ENCODE peak calls at places on chromosome 21, in four cellular contexts. E is activated naive CD8-positive, alpha-beta T cell treated with anti-CD3 and anti-CD28 coated beads, Interleukin-2, amount 50 U/mL, for 24 hours; H is EH; B is Panc1. X is an unnamed sample.

GRCh38 chr21:32813265-32813903 is 41.8 kb upstream of the PAXBP1 start:
- DNase-seq in E (no peak), B (no peak), H (no peak), X (peak)

GRCh38 chr21:34204021-34204420 is 130.6 kb downstream of the MRPS6 start:
- DNase-seq in B (no peak), H (no peak), E (no peak), X (no peak)

GRCh38 chr21:29334717-29335428 is 36.2 kb downstream of the BACH1 start:
- DNase-seq in E (no peak), B (no peak), H (peak), X (no peak)

GRCh38 chr21:42161401-42161956 is 57.5 kb upstream of the ABCG1 start:
- DNase-seq in E (no peak), B (no peak), H (no peak), X (no peak)

GRCh38 chr21:29335720-29336119 is 37.0 kb downstream of the BACH1 start:
- DNase-seq in B (no peak), H (peak), E (no peak), X (no peak)

GRCh38 chr21:37763298-37763697 is 153.0 kb downstream of the KCNJ6 start:
- DNase-seq in E (no peak), H (no peak), B (no peak), X (no peak)

GRCh38 chr21:42685036-42685435 is 31.6 kb downstream of the PDE9A start:
- DNase-seq in H (no peak), B (no peak), E (no peak), X (no peak)

GRCh38 chr21:44399955-44400790 is 46.8 kb downstream of the TRPM2 start:
- DNase-seq in B (no peak), H (no peak), E (no peak), X (no peak)

GRCh38 chr21:38277501-38278111 is 20.8 kb downstream of the KCNJ15 start:
- DNase-seq in B (peak), E (no peak), H (peak), X (peak)

GRCh38 chr21:46054447-46054846 is 43.5 kb upstream of the COL6A2 start:
- DNase-seq in B (no peak), E (no peak), H (peak), X (no peak)

GRCh38 chr21:20570824-20571232 is 427.4 kb upstream of the NCAM2 start:
- DNase-seq in E (no peak), H (no peak), B (no peak), X (no peak)

GRCh38 chr21:45123440-45123839 is 49.1 kb downstream of the ADARB1 start:
- DNase-seq in H (no peak), B (no peak), E (no peak), X (no peak)

GRCh38 chr21:20783611-20784010 is 214.6 kb upstream of the NCAM2 start:
- DNase-seq in E (no peak), B (no peak), H (no peak), X (no peak)

GRCh38 chr21:15112858-15113257 is 48.1 kb upstream of the NRIP1 start:
- DNase-seq in H (no peak), B (no peak), E (no peak), X (no peak)

GRCh38 chr21:39153373-39153772 is 29.9 kb downstream of the PSMG1 start:
- DNase-seq in H (peak), B (no peak), E (no peak), X (no peak)

GRCh38 chr21:29827236-29827635 is 112.6 kb downstream of the GRIK1 start:
- DNase-seq in B (no peak), E (no peak), H (no peak), X (no peak)

GRCh38 chr21:15309022-15309590 is 244.3 kb upstream of the NRIP1 start:
- DNase-seq in H (no peak), E (no peak), B (no peak), X (no peak)

GRCh38 chr21:42513985-42514882 is 582 bp downstream of the SLC37A1 start:
- DNase-seq in E (peak), B (no peak), H (peak), X (peak)

GRCh38 chr21:33478182-33478581 is 1.6 kb downstream of the TMEM50B start:
- DNase-seq in B (no peak), H (no peak), E (no peak), X (no peak)

GRCh38 chr21:46116846-46117585 is 19.1 kb downstream of the COL6A2 start:
- DNase-seq in H (peak), E (no peak), B (no peak), X (peak)

GRCh38 chr21:31185663-31186062 is 147.4 kb upstream of the KRTAP19-8 start:
- DNase-seq in E (no peak), H (no peak), B (no peak), X (no peak)

GRCh38 chr21:37878946-37879660 is 37.2 kb downstream of the KCNJ6 start:
- DNase-seq in E (no peak), B (no peak), H (peak), X (no peak)

X was measured in left cardiac atrium.